ENCODE peak calls at places on chromosome 20, in five cellular contexts. R is fibroblast of the aortic adventitia, U is HFF-Myc, J is GM06990, P is sigmoid colon. Y is an unnamed sample.

GRCh38 chr20:38111366-38112232 is 53.5 kb downstream of the TGM2 start:
- DNase-seq in R (no peak), U (no peak), J (no peak), P (no peak), Y (no peak)

GRCh38 chr20:17343631-17344447 is 117.0 kb downstream of the PCSK2 start:
- DNase-seq in R (no peak), U (peak), J (no peak), P (no peak), Y (no peak)

GRCh38 chr20:37640600-37641561 is 52.9 kb upstream of the CTNNBL1 start:
- DNase-seq in R (peak), U (no peak), J (no peak), P (no peak), Y (no peak)

GRCh38 chr20:31819083-31819784 is at the start of gene MYLK2:
- DNase-seq in R (no peak), U (no peak), J (no peak), P (no peak), Y (no peak)

GRCh38 chr20:12762725-12763124 is 246.0 kb upstream of the SPTLC3 start:
- DNase-seq in R (no peak), U (no peak), J (no peak), P (no peak), Y (no peak)

GRCh38 chr20:49054032-49054643 is 8.0 kb downstream of the CSE1L start:
- DNase-seq in R (no peak), U (no peak), J (no peak), P (no peak), Y (peak)

GRCh38 chr20:59006864-59007757 is at the start of gene CTSZ:
- DNase-seq in R (peak), U (no peak), J (peak), P (peak), Y (peak)

GRCh38 chr20:49676581-49677291 is 36.9 kb downstream of the B4GALT5 start:
- DNase-seq in R (peak), U (no peak), J (peak), P (no peak), Y (peak)

GRCh38 chr20:22601361-22602141 is 17.2 kb upstream of the FOXA2 start:
- DNase-seq in R (no peak), U (no peak), J (no peak), P (no peak), Y (no peak)

GRCh38 chr20:31674895-31675827 is 37.4 kb downstream of the COX4I2 start:
- DNase-seq in R (peak), U (no peak), J (peak), P (peak), Y (peak)

GRCh38 chr20:50701055-50701963 is 10.0 kb upstream of the RIPOR3 start:
- DNase-seq in R (no peak), U (no peak), J (no peak), P (no peak), Y (no peak)

GRCh38 chr20:1688886-1689538 is 31.4 kb upstream of the SIRPG start:
- DNase-seq in R (no peak), U (no peak), J (no peak), P (no peak), Y (no peak)

GRCh38 chr20:19502169-19502568 is 255.9 kb upstream of the RIN2 start:
- DNase-seq in R (no peak), U (no peak), J (no peak), P (no peak), Y (no peak)

GRCh38 chr20:37526238-37526838 is 1.3 kb downstream of the BLCAP start:
- DNase-seq in R (peak), U (no peak), J (no peak), P (no peak), Y (peak)

GRCh38 chr20:59925894-59926293 is 7.5 kb downstream of the SYCP2 start:
- DNase-seq in R (no peak), U (no peak), J (no peak), P (no peak), Y (no peak)

GRCh38 chr20:40192529-40192928 is 496.5 kb downstream of the MAFB start:
- DNase-seq in R (no peak), U (no peak), J (no peak), P (no peak), Y (no peak)

GRCh38 chr20:57282691-57283361 is 16.4 kb upstream of the BMP7 start:
- DNase-seq in R (no peak), U (peak), J (no peak), P (no peak), Y (no peak)

GRCh38 chr20:22496817-22497216 is 87.6 kb downstream of the FOXA2 start:
- DNase-seq in R (no peak), U (no peak), J (no peak), P (no peak), Y (no peak)

GRCh38 chr20:49230021-49230420 is 10.8 kb downstream of the DDX27 start:
- DNase-seq in R (no peak), U (no peak), J (no peak), P (peak), Y (no peak)

GRCh38 chr20:39909447-39909846 is 779.6 kb downstream of the MAFB start:
- DNase-seq in R (no peak), U (no peak), J (no peak), P (peak), Y (no peak)

GRCh38 chr20:11716239-11716944 is 201.3 kb upstream of the BTBD3 start:
- DNase-seq in R (peak), U (peak), J (no peak), P (no peak), Y (peak)

GRCh38 chr20:32098786-32099185 is 10.7 kb upstream of the TM9SF4 start:
- DNase-seq in R (no peak), U (no peak), J (no peak), P (no peak), Y (no peak)

GRCh38 chr20:58524814-58525213 is 9.6 kb upstream of the APCDD1L start:
- DNase-seq in R (peak), U (peak), J (no peak), P (peak), Y (no peak)

GRCh38 chr20:51750037-51750769 is 18.0 kb downstream of the ATP9A start:
- DNase-seq in R (peak), U (peak), J (no peak), P (peak), Y (peak)

GRCh38 chr20:48656120-48656519 is 171.7 kb downstream of the PREX1 start:
- DNase-seq in R (no peak), U (no peak), J (no peak), P (no peak), Y (no peak)

GRCh38 chr20:61014486-61014885 is 237.6 kb upstream of the CDH4 start:
- DNase-seq in R (no peak), U (no peak), J (no peak), P (no peak), Y (no peak)

GRCh38 chr20:13012886-13013285 is 4.1 kb downstream of the SPTLC3 start:
- DNase-seq in R (no peak), U (no peak), J (no peak), P (no peak), Y (no peak)

GRCh38 chr20:18388860-18389259 is 78.0 kb downstream of the DZANK1 start:
- DNase-seq in R (peak), U (peak), J (no peak), P (no peak), Y (no peak)

GRCh38 chr20:5895626-5896025 is 54.7 kb downstream of the TRMT6 start:
- DNase-seq in R (no peak), U (no peak), J (no peak), P (no peak), Y (no peak)

GRCh38 chr20:50146732-50147662 is 6.5 kb downstream of the PEDS1 start:
- DNase-seq in R (peak), U (no peak), J (peak), P (no peak), Y (peak)

GRCh38 chr20:49608752-49609670 is 41.1 kb upstream of the PTGIS start:
- DNase-seq in R (peak), U (no peak), J (peak), P (peak), Y (peak)

GRCh38 chr20:50930139-50931047 is 844 bp downstream of the ADNP start:
- DNase-seq in R (no peak), U (no peak), J (peak), P (no peak), Y (peak)

GRCh38 chr20:52313335-52313963 is 121.9 kb upstream of the ZFP64 start:
- DNase-seq in R (peak), U (peak), J (no peak), P (no peak), Y (no peak)

GRCh38 chr20:44187763-44188709 is 1.0 kb upstream of the JPH2 start:
- DNase-seq in R (peak), U (no peak), J (no peak), P (peak), Y (peak)

GRCh38 chr20:44186201-44186600 is 787 bp downstream of the JPH2 start:
- DNase-seq in R (no peak), U (no peak), J (no peak), P (no peak), Y (no peak)

GRCh38 chr20:44186674-44187053 is 324 bp downstream of the JPH2 start:
- DNase-seq in R (no peak), U (no peak), J (no peak), P (peak), Y (no peak)

GRCh38 chr20:44188752-44189151 is 1.8 kb upstream of the JPH2 start:
- DNase-seq in R (no peak), U (no peak), J (no peak), P (peak), Y (no peak)

GRCh38 chr20:44187054-44187762 is at the start of gene JPH2:
- DNase-seq in R (peak), U (no peak), J (no peak), P (peak), Y (no peak)
- H3K4me3 ChIP-seq in R (peak), U (peak), J (no peak), P (peak), Y (no peak)

GRCh38 chr20:41245086-41245707 is 72.3 kb downstream of the ZHX3 start:
- DNase-seq in R (peak), U (no peak), J (peak), P (peak), Y (peak)
- TF ChIP-seq CTCF in R (peak), U (no peak), J (no peak), P (peak), Y (no peak)

DNA sequence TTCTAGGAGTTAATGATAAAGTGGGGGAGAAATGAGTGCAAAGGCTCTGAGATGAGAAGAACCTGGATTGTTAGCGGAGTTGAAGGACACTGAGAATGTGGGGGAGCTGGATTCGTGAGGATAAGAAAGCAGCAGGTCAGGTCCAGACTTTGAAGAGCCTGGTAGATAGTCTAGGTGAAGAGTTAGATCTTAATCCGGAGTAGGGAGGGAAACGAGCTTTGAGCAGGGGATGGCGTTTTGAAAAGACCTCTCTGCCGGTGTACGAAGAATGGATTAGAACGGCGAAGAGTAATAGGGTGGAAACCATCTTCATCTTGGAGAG is 487 bp upstream of the PHF20 start:
- DNase-seq in R (no peak), U (no peak), J (no peak), P (no peak), Y (no peak)
- H3K4me3 ChIP-seq in R (peak), U (no peak), J (peak), P (no peak), Y (peak)

GRCh38 chr20:63578224-63579016 is 4.4 kb upstream of the HELZ2 start:
- DNase-seq in R (no peak), U (no peak), J (no peak), P (no peak), Y (no peak)

GRCh38 chr20:63579017-63579705 is 5.1 kb upstream of the HELZ2 start:
- DNase-seq in R (no peak), U (no peak), J (no peak), P (no peak), Y (no peak)

GRCh38 chr20:63582382-63583063 is 8.5 kb upstream of the HELZ2 start:
- DNase-seq in R (no peak), U (no peak), J (no peak), P (no peak), Y (no peak)

GRCh38 chr20:63577317-63577894 is 3.4 kb upstream of the HELZ2 start:
- DNase-seq in R (no peak), U (no peak), J (no peak), P (peak), Y (no peak)

DNA sequence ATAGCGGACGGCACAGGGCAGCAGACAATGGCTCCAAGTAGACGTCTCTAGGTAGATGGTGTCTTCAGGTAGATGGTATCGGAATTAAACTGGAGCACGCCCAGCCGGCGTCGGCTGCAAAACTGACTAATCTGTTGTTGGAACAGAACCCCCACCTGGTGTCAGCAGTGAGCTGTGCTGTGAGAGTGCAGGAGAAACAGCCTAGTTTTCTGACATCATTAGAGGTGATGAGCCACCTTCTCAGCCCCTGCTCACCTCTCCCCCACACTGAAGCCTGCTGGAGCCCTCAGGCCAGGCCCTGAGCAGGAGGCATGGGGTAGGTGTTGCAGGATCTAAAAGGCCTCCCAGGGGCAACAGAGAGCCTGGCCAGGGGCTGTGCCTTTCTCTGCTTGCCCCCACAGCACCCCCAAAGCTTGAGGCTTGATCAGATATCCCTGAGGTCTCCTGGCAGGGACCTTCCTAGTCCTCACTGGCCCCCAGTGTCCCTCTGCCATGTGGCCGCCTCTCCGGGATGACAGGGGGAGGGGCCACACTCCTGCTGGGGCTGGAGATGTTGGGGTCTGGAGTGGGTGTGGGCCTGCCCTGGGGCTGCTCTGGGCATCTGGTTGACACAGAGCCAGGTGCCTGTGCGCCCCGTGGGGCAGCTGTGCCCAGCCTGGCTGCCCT is 6.9 kb upstream of the HELZ2 start:
- DNase-seq in R (peak), U (no peak), J (no peak), P (peak), Y (peak)
- TF ChIP-seq CTCF in R (peak), U (peak), J (peak), P (no peak), Y (peak)

GRCh38 chr20:47506335-47506734 is 4.6 kb downstream of the NCOA3 start:
- DNase-seq in R (no peak), U (no peak), J (no peak), P (no peak), Y (no peak)

GRCh38 chr20:47509104-47509661 is 7.5 kb downstream of the NCOA3 start:
- DNase-seq in R (no peak), U (no peak), J (no peak), P (no peak), Y (no peak)

GRCh38 chr20:47506850-47507249 is 5.2 kb downstream of the NCOA3 start:
- DNase-seq in R (no peak), U (no peak), J (no peak), P (no peak), Y (no peak)

GRCh38 chr20:47509685-47510084 is 8.0 kb downstream of the NCOA3 start:
- DNase-seq in R (no peak), U (no peak), J (no peak), P (no peak), Y (no peak)

GRCh38 chr20:47508228-47508752 is 6.6 kb downstream of the NCOA3 start:
- DNase-seq in R (no peak), U (no peak), J (no peak), P (no peak), Y (no peak)
- H3K4me3 ChIP-seq in R (no peak), U (no peak), J (no peak), P (no peak), Y (no peak)

GRCh38 chr20:45892049-45892816 is 1.1 kb downstream of the CTSA start:
- DNase-seq in R (peak), U (no peak), J (no peak), P (peak), Y (no peak)
- TF ChIP-seq CTCF in R (peak), U (peak), J (no peak), P (no peak), Y (no peak)

DNA sequence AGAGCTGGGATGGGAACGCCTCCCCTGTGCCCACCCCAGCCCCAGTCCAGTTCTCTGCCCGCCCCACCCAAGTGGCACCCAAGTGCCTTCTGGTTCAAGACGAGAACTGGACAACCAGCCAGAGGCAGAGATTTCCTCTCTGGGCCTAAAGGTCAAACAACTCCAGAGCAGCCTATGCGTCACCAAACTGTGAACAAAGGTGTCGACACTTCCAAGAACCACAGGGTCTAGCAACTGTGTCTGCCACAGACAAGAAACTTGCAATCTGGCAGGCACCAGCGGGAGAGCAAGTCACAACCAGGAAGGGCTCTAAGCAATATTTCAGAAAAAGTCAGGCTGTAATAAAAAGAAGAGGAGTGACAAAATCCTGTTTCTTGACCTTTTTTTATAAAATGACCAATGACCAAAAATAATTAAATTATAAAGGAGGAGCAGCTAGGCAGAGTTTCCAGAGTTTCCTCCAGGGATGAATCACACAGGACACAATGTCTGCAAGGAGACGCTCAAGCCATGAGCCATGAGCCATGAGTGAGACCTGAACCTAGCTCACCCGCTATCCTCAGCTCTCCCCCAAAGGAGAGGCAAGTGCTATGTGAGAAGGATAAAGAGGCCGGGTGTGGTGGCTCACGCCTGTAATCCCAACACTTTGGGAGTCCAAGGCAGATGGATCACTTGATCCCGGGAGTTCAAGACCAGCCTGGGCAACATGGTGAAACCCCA is 11.1 kb downstream of the EDEM2 start:
- DNase-seq in R (peak), U (no peak), J (no peak), P (no peak), Y (no peak)
- H3K4me3 ChIP-seq in R (no peak), U (no peak), J (no peak), P (no peak), Y (no peak)

GRCh38 chr20:3659492-3660261 is 3.5 kb downstream of the GFRA4 start:
- DNase-seq in R (no peak), U (no peak), J (no peak), P (peak), Y (peak)
- TF ChIP-seq CTCF in R (no peak), U (peak), J (peak), P (no peak), Y (peak)

GRCh38 chr20:33399924-33400323 is 1.4 kb downstream of the CDK5RAP1 start:
- DNase-seq in R (peak), U (no peak), J (no peak), P (no peak), Y (no peak)
- H3K4me3 ChIP-seq in R (peak), U (peak), J (peak), P (peak), Y (peak)

GRCh38 chr20:24462461-24463010 is 6.9 kb upstream of the SYNDIG1 start:
- DNase-seq in R (no peak), U (no peak), J (no peak), P (no peak), Y (no peak)

GRCh38 chr20:24458441-24458840 is 11.0 kb upstream of the SYNDIG1 start:
- DNase-seq in R (no peak), U (no peak), J (no peak), P (no peak), Y (no peak)

GRCh38 chr20:24461848-24462247 is 7.6 kb upstream of the SYNDIG1 start:
- DNase-seq in R (no peak), U (no peak), J (no peak), P (no peak), Y (no peak)

GRCh38 chr20:24465168-24465567 is 4.3 kb upstream of the SYNDIG1 start:
- DNase-seq in R (no peak), U (no peak), J (no peak), P (peak), Y (no peak)

DNA sequence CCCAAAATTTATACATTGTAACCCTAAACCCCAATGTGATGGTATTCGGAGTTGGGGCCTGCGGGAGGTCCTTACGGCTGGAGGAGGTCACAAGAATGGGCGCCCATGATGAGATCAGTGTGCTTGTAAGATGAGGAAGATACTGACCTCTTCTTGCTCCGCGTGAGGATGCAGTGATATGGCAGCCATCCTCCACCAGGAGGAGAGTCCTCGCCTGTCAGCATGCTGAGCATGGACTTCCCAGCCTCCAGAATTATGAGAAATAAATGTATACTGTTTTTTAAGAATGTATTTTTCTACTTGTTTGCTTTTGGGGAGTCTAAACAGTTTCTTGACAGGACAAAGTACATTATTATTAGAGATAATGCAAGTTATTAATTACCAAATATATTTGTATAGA is 8.7 kb upstream of the SYNDIG1 start:
- DNase-seq in R (no peak), U (no peak), J (no peak), P (no peak), Y (no peak)
- TF ChIP-seq CTCF in R (peak), U (no peak), J (no peak), P (no peak), Y (no peak)

Y was measured in GM12865.